ENCODE peak calls at places on chromosomes 3 and 15, in seven cellular contexts. Y is stimulated activated CD4-positive, alpha-beta T cell treated with anti-CD3 and anti-CD28 coated beads, TNF-alpha, amount 100 ng/mL, for 48 hours; V is neural crest cell; E is NCI-H524 treated with DMSO at 0.1 percent for 48 hours; G is T-helper 9 cell; X is sciatic nerve; A is T-helper 17 cell. D is an unnamed sample.

GRCh38 chr3:172197344-172197743 is 158.0 kb downstream of the FNDC3B start:
- DNase-seq in A (no peak), X (no peak), V (no peak), E (no peak), G (no peak), Y (no peak), D (no peak)

GRCh38 chr15:88635343-88635742 is 3.5 kb upstream of the ISG20 start:
- DNase-seq in X (no peak), E (no peak), Y (no peak), A (no peak), G (peak; percentile 27), V (no peak), D (no peak)

GRCh38 chr3:49004352-49005297 is 2.6 kb upstream of the WDR6 start:
- DNase-seq in Y (no peak), G (no peak), E (no peak), X (no peak), A (no peak), V (no peak), D (no peak)

GRCh38 chr15:98668566-98669308 is 20.4 kb downstream of the IGF1R start:
- DNase-seq in G (no peak), V (no peak), X (no peak), A (no peak), E (no peak), Y (no peak), D (no peak)

GRCh38 chr3:9942164-9942563 is 8.5 kb downstream of the CRELD1 start:
- DNase-seq in Y (no peak), A (no peak), E (no peak), V (no peak), X (no peak), G (no peak), D (no peak)

GRCh38 chr3:88412346-88412745 is 262.6 kb downstream of the C3orf38 start:
- DNase-seq in G (no peak), V (no peak), X (no peak), A (no peak), Y (no peak), E (no peak), D (no peak)

GRCh38 chr3:123584284-123584987 is 417 bp downstream of the HACD2 start:
- DNase-seq in V (no peak), G (peak; percentile 40), X (peak; percentile 81), A (no peak), E (no peak), Y (peak; percentile 17), D (no peak)

GRCh38 chr15:58628206-58629057 is 121.1 kb downstream of the ADAM10 start:
- DNase-seq in X (no peak), Y (no peak), A (no peak), V (no peak), G (no peak), E (no peak), D (no peak)

GRCh38 chr3:135159848-135160247 is 364.8 kb downstream of the EPHB1 start:
- DNase-seq in X (no peak), V (no peak), A (no peak), G (no peak), Y (no peak), E (no peak), D (no peak)

GRCh38 chr3:40143283-40144090 is 166.0 kb upstream of the EIF1B start:
- DNase-seq in V (no peak), E (no peak), X (no peak), G (no peak), Y (no peak), A (no peak), D (peak; percentile 38)

GRCh38 chr15:92907880-92908279 is 7.8 kb downstream of the CHD2 start:
- DNase-seq in V (no peak), A (no peak), Y (peak; percentile 43), X (no peak), G (no peak), E (no peak), D (peak; percentile 77)

GRCh38 chr3:170361711-170362110 is 4.2 kb downstream of the SKIL start:
- DNase-seq in A (no peak), X (no peak), Y (no peak), G (no peak), V (no peak), E (no peak), D (no peak)

GRCh38 chr3:194058189-194058571 is 77.8 kb upstream of the HES1 start:
- DNase-seq in E (peak; percentile 32), V (peak; percentile 57), X (peak; percentile 80), G (no peak), Y (peak; percentile 15), A (no peak), D (no peak)

GRCh38 chr15:41263891-41264351 is 32.9 kb downstream of the CHP1 start:
- DNase-seq in V (no peak), G (no peak), X (no peak), A (no peak), E (no peak), Y (no peak), D (no peak)

GRCh38 chr3:138774529-138775253 is 60.0 kb downstream of the PIK3CB start:
- DNase-seq in X (no peak), A (no peak), V (no peak), E (peak; percentile 54), Y (no peak), G (no peak), D (peak; percentile 99)

GRCh38 chr3:156902916-156903315 is 76.8 kb downstream of the LEKR1 start:
- DNase-seq in X (no peak), E (no peak), A (no peak), V (no peak), Y (no peak), G (no peak), D (no peak)